ENCODE peak calls at places on chromosome 13, in four cellular contexts. V is GM23338, W is IMR-90, N is GM23248. Q is an unnamed sample.

GRCh38 chr13:50584856-50585580 is 258.5 kb downstream of the DLEU7 start:
- DNase-seq in V (peak; percentile 35), W (no peak), N (no peak), Q (no peak)

GRCh38 chr13:39599842-39600241 is 3.2 kb downstream of the LHFPL6 start:
- DNase-seq in V (no peak), W (peak; percentile 33), N (peak; percentile 27), Q (no peak)

GRCh38 chr13:27353166-27353583 is 71.2 kb upstream of the GTF3A start:
- DNase-seq in V (no peak), W (peak; percentile 88), N (peak; percentile 40), Q (no peak)

GRCh38 chr13:114039471-114040141 is 65.7 kb upstream of the C13orf46 start:
- DNase-seq in V (no peak), W (no peak), N (no peak), Q (no peak)

GRCh38 chr13:114057131-114058050 is 75.0 kb downstream of the RASA3 start:
- DNase-seq in V (no peak), W (no peak), N (no peak), Q (no peak)

GRCh38 chr13:48873598-48873997 is 102.1 kb upstream of the FNDC3A start:
- DNase-seq in V (peak; percentile 76), W (peak; percentile 59), N (peak; percentile 68), Q (no peak)

GRCh38 chr13:105817498-105817897 is 718.0 kb downstream of the EFNB2 start:
- DNase-seq in V (no peak), W (no peak), N (no peak), Q (no peak)

GRCh38 chr13:105991622-105992254 is 543.7 kb downstream of the EFNB2 start:
- DNase-seq in V (no peak), W (peak; percentile 80), N (peak; percentile 61), Q (no peak)

GRCh38 chr13:31436478-31436877 is 236.7 kb downstream of the B3GLCT start:
- DNase-seq in V (no peak), W (no peak), N (no peak), Q (no peak)

GRCh38 chr13:104764600-104764999 is 1698.4 kb upstream of the SLC10A2 start:
- DNase-seq in V (no peak), W (no peak), N (no peak), Q (no peak)

GRCh38 chr13:96089749-96090239 is at the start of gene HS6ST3:
- DNase-seq in V (peak; percentile 75), W (no peak), N (peak; percentile 42), Q (no peak)

GRCh38 chr13:21800847-21801616 is 130.2 kb downstream of the FGF9 start:
- DNase-seq in V (peak; percentile 2), W (peak; percentile 24), N (peak; percentile 16), Q (no peak)

GRCh38 chr13:69617587-69617986 is 490.0 kb upstream of the ATXN8OS start:
- DNase-seq in V (no peak), W (no peak), N (no peak), Q (no peak)
- H3K4me3 ChIP-seq in V (no peak overlapping the region), W (no peak overlapping the region), N (no peak overlapping the region), Q (no peak overlapping the region)

GRCh38 chr13:99995503-99996176 is 14.1 kb downstream of the ZIC2 start:
- DNase-seq in V (peak; percentile 74), W (no peak), N (no peak), Q (no peak)
- H3K4me1 ChIP-seq in V (peaks cover 53% of the 10 kb centered on the region), W (no peaks in the 10 kb centered on the region), N (no peaks in the 10 kb centered on the region), Q (peaks cover 7% of the 10 kb centered on the region)

GRCh38 chr13:110297011-110297410 is 9.9 kb downstream of the COL4A1 start:
- DNase-seq in V (no peak), W (no peak), N (no peak), Q (no peak)
- H3K36me3 ChIP-seq in V (no peaks in the 10 kb centered on the region), W (peaks cover 22% of the 10 kb centered on the region), N (no peaks in the 10 kb centered on the region), Q (no peaks in the 10 kb centered on the region)

DNA sequence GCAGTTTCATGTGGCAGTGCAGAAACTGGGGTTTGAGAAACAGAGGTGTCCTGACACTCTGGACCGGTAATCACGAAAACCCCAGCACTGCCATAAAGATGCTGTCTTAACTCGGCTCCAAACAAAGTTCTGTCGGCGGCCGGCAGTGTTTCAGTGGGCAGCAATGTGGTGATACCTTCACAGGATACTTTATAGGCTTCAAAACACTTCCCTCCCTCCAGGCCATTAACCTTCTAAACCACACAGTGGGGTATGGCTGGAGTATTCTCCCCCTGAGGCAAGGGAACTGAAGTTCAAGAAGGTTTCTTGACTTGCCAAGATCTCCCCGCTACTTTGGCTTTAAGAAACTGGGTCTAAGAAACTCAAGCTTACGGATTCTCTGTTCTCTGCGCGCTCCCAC is 1.1 kb downstream of the RUBCNL start:
- DNase-seq in V (peak; percentile 32), W (no peak), N (peak; percentile 20), Q (no peak)
- H3K4me3 ChIP-seq in V (peak overlapping the region; percentile 85), W (no peak overlapping the region), N (peak overlapping the region; percentile 71), Q (no peak overlapping the region)